ENCODE peak calls at places on chromosomes 11 and 22, in eight cellular contexts. L, B, A, X, F, D, M and T are unnamed samples.

GRCh38 chr11:115665958-115666357 is 161.7 kb upstream of the CADM1 start:
- DNase-seq in L (no peak), B (no peak), A (no peak), X (no peak), F (no peak), D (peak), M (no peak), T (no peak)

GRCh38 chr22:23149743-23150238 is 4.5 kb downstream of the RAB36 start:
- DNase-seq in L (no peak), B (no peak), A (no peak), X (peak), F (no peak), D (no peak), M (no peak), T (no peak)

GRCh38 chr22:25082096-25082495 is 117.6 kb upstream of the CRYBB3 start:
- DNase-seq in L (no peak), B (no peak), A (no peak), X (no peak), F (no peak), D (no peak), M (no peak), T (no peak)

GRCh38 chr11:113447621-113448310 is 27.4 kb downstream of the DRD2 start:
- DNase-seq in L (no peak), B (no peak), A (no peak), X (no peak), F (no peak), D (no peak), M (no peak), T (no peak)

GRCh38 chr11:3626250-3626960 is 15.4 kb downstream of the ART5 start:
- DNase-seq in L (no peak), B (no peak), A (no peak), X (no peak), F (no peak), D (peak), M (peak), T (no peak)

GRCh38 chr22:34308101-34308500 is 387.8 kb upstream of the LARGE1 start:
- DNase-seq in L (no peak), B (no peak), A (no peak), X (no peak), F (no peak), D (no peak), M (peak), T (no peak)

GRCh38 chr22:40806711-40807110 is 12.4 kb downstream of the SLC25A17 start:
- DNase-seq in L (no peak), B (no peak), A (no peak), X (no peak), F (no peak), D (no peak), M (no peak), T (no peak)

GRCh38 chr11:103714246-103714645 is 322.2 kb upstream of the DDI1 start:
- DNase-seq in L (no peak), B (no peak), A (peak), X (no peak), F (no peak), D (no peak), M (no peak), T (no peak)

GRCh38 chr11:125123947-125124633 is 12.7 kb upstream of the TMEM218 start:
- DNase-seq in L (no peak), B (no peak), A (peak), X (peak), F (peak), D (no peak), M (peak), T (no peak)

GRCh38 chr11:9138612-9139579 is 47.5 kb upstream of the SCUBE2 start:
- DNase-seq in L (no peak), B (no peak), A (peak), X (no peak), F (peak), D (no peak), M (no peak), T (no peak)

GRCh38 chr11:133443361-133443760 is 88.9 kb downstream of the OPCML start:
- DNase-seq in L (no peak), B (no peak), A (no peak), X (no peak), F (no peak), D (no peak), M (no peak), T (no peak)

GRCh38 chr11:125625225-125625593 is 246 bp downstream of the CHEK1 start:
- DNase-seq in L (no peak), B (no peak), A (no peak), X (no peak), F (no peak), D (no peak), M (no peak), T (no peak)

GRCh38 chr22:28023774-28024173 is 104.7 kb upstream of the PITPNB start:
- DNase-seq in L (peak), B (no peak), A (no peak), X (no peak), F (no peak), D (peak), M (peak), T (no peak)

GRCh38 chr11:46105134-46105628 is 16.1 kb downstream of the PHF21A start:
- DNase-seq in L (no peak), B (no peak), A (no peak), X (no peak), F (no peak), D (no peak), M (no peak), T (no peak)

GRCh38 chr11:66465371-66466224 is 1.1 kb upstream of the PELI3 start:
- DNase-seq in L (no peak), B (no peak), A (peak), X (peak), F (no peak), D (no peak), M (no peak), T (no peak)

GRCh38 chr11:60756307-60757032 is at the start of gene MS4A15:
- DNase-seq in L (no peak), B (no peak), A (peak), X (no peak), F (peak), D (no peak), M (no peak), T (no peak)

GRCh38 chr22:38083931-38084631 is at the start of gene SLC16A8:
- DNase-seq in L (no peak), B (no peak), A (no peak), X (peak), F (no peak), D (no peak), M (no peak), T (no peak)

GRCh38 chr11:77189588-77190210 is 61.7 kb downstream of the MYO7A start:
- DNase-seq in L (no peak), B (no peak), A (no peak), X (peak), F (no peak), D (no peak), M (no peak), T (no peak)

GRCh38 chr11:70736461-70736860 is 338.1 kb downstream of the CTTN start:
- DNase-seq in L (no peak), B (no peak), A (no peak), X (peak), F (no peak), D (no peak), M (no peak), T (no peak)

GRCh38 chr11:62804310-62805043 is 763 bp downstream of the NXF1 start:
- DNase-seq in L (no peak), B (no peak), A (peak), X (peak), F (no peak), D (no peak), M (no peak), T (no peak)

GRCh38 chr11:419248-420005 is 4.6 kb upstream of the SIGIRR start:
- DNase-seq in L (peak), B (no peak), A (no peak), X (no peak), F (no peak), D (no peak), M (no peak), T (peak)

GRCh38 chr11:79244805-79245197 is 196.0 kb downstream of the TENM4 start:
- DNase-seq in L (no peak), B (no peak), A (no peak), X (no peak), F (no peak), D (no peak), M (no peak), T (no peak)

GRCh38 chr22:22918297-22918965 is 30.8 kb downstream of the IGLL5 start:
- DNase-seq in L (no peak), B (no peak), A (no peak), X (no peak), F (no peak), D (no peak), M (no peak), T (no peak)

GRCh38 chr22:36453855-36454378 is 27.5 kb downstream of the TXN2 start:
- DNase-seq in L (no peak), B (no peak), A (no peak), X (no peak), F (no peak), D (no peak), M (no peak), T (no peak)

GRCh38 chr11:29518389-29519174 is 498.2 kb downstream of the KCNA4 start:
- DNase-seq in L (no peak), B (no peak), A (no peak), X (no peak), F (no peak), D (no peak), M (no peak), T (no peak)

GRCh38 chr11:131845255-131845654 is 474.8 kb downstream of the NTM start:
- DNase-seq in L (no peak), B (no peak), A (no peak), X (no peak), F (no peak), D (no peak), M (no peak), T (no peak)

GRCh38 chr11:115674176-115674575 is 170.0 kb upstream of the CADM1 start:
- DNase-seq in L (no peak), B (no peak), A (no peak), X (no peak), F (no peak), D (peak), M (no peak), T (no peak)

GRCh38 chr11:93370260-93370659 is 39.7 kb downstream of the DEUP1 start:
- DNase-seq in L (no peak), B (no peak), A (no peak), X (no peak), F (no peak), D (no peak), M (no peak), T (no peak)

GRCh38 chr11:123233280-123233977 is 38.4 kb upstream of the CLMP start:
- DNase-seq in L (no peak), B (no peak), A (no peak), X (no peak), F (no peak), D (no peak), M (no peak), T (no peak)

GRCh38 chr22:39457546-39458442 is 982 bp downstream of the MGAT3 start:
- DNase-seq in L (no peak), B (no peak), A (no peak), X (no peak), F (no peak), D (no peak), M (no peak), T (peak)

GRCh38 chr11:47387944-47388696 is 9.8 kb upstream of the SPI1 start:
- DNase-seq in L (no peak), B (no peak), A (no peak), X (no peak), F (no peak), D (no peak), M (no peak), T (no peak)

GRCh38 chr22:39416319-39416718 is 16.7 kb downstream of the TAB1 start:
- DNase-seq in L (no peak), B (no peak), A (peak), X (peak), F (no peak), D (no peak), M (no peak), T (no peak)

GRCh38 chr11:22703561-22703960 is 37.1 kb downstream of the GAS2 start:
- DNase-seq in L (no peak), B (no peak), A (peak), X (no peak), F (no peak), D (no peak), M (no peak), T (no peak)

GRCh38 chr11:613369-613968 is 2.3 kb downstream of the IRF7 start:
- DNase-seq in L (peak), B (peak), A (peak), X (peak), F (peak), D (no peak), M (peak), T (no peak)

GRCh38 chr11:68253682-68254081 is 18.1 kb downstream of the C11orf24 start:
- DNase-seq in L (no peak), B (no peak), A (no peak), X (no peak), F (no peak), D (no peak), M (no peak), T (no peak)

GRCh38 chr11:8794677-8795103 is 112.1 kb downstream of the RPL27A start:
- DNase-seq in L (no peak), B (no peak), A (no peak), X (no peak), F (no peak), D (no peak), M (no peak), T (no peak)

GRCh38 chr22:20852076-20852475 is 6.5 kb downstream of the PI4KA start:
- DNase-seq in L (no peak), B (no peak), A (no peak), X (no peak), F (no peak), D (no peak), M (no peak), T (no peak)

GRCh38 chr22:17754233-17754925 is 19.9 kb downstream of the BID start:
- DNase-seq in L (no peak), B (no peak), A (no peak), X (no peak), F (no peak), D (no peak), M (no peak), T (no peak)
- TF ChIP-seq CTCF in L (peak), B (peak), A (no peak), X (peak), F (no peak), D (no peak), M (peak), T (no peak)

GRCh38 chr11:120324932-120325810 is at the start of gene TLCD5:
- DNase-seq in L (no peak), B (no peak), A (peak), X (peak), F (peak), D (peak), M (peak), T (peak)
- TF ChIP-seq CTCF in L (no peak), B (no peak), A (peak), X (no peak), F (peak), D (no peak), M (peak), T (no peak)

GRCh38 chr11:121452609-121453150 is at the start of gene SORL1-AS1:
- DNase-seq in L (peak), B (peak), A (no peak), X (no peak), F (peak), D (no peak), M (no peak), T (no peak)
- TF ChIP-seq CTCF in L (peak), B (peak), A (no peak), X (no peak), F (no peak), D (no peak), M (no peak), T (no peak)

DNA sequence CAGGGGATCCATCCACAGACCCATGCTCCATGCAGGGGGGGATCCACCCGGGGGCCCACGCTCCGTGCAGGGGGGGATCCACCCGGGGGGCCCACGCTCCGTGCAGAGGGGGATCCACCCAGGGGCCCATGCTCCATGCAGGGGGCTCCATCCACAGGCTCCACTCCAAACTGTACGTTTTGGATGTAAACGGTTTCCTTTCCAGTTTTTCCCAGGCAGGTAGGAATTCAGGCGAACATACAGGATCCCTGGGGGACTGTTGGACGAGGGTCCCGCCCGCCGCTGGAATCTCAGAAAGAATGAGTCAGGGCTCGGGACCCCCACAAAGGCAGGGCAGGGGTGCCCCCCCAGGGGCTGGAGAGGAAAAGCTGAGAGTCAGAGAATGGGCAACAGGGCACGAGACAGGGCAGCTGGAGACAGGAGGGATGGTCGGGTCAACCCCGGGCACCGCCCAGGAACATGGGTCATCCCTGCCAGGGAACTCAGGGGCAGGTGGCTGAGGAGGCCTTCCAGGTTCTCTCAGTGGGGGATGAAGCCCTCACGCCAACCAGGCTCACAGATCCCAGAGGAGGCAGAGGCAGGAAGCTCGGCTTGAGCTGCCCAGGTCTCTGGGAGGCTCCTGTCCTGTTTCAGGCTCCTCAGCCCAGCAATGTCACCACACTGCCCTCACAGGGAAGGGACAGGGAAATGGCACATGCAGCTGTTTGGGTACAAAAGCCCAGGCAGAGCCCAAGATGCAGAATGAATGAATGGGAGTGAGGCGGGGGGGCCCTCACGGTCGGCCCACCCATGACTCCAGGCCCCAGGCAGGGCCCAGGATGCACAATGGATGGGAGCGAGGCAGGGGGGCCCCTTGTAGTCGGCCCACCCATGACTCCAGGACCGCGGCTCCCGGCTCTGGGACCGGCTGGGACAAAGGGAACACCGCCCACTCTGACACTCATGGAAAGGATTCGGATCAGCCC is 200.2 kb downstream of the BRD1 start:
- DNase-seq in L (no peak), B (no peak), A (no peak), X (peak), F (no peak), D (no peak), M (no peak), T (no peak)
- TF ChIP-seq CTCF in L (no peak), B (no peak), A (no peak), X (no peak), F (no peak), D (no peak), M (no peak), T (no peak)

GRCh38 chr11:33706546-33706945 is 5.9 kb upstream of the C11orf91 start:
- DNase-seq in L (no peak), B (no peak), A (peak), X (no peak), F (no peak), D (no peak), M (no peak), T (no peak)

GRCh38 chr11:33703234-33703633 is 2.6 kb upstream of the C11orf91 start:
- DNase-seq in L (no peak), B (no peak), A (peak), X (no peak), F (no peak), D (no peak), M (no peak), T (no peak)

GRCh38 chr11:33706961-33707360 is 6.3 kb upstream of the C11orf91 start:
- DNase-seq in L (no peak), B (no peak), A (no peak), X (no peak), F (no peak), D (no peak), M (no peak), T (no peak)

GRCh38 chr11:33703771-33704170 is 3.1 kb upstream of the C11orf91 start:
- DNase-seq in L (no peak), B (no peak), A (peak), X (peak), F (no peak), D (no peak), M (no peak), T (no peak)

GRCh38 chr11:33704240-33705002 is 3.8 kb upstream of the C11orf91 start:
- DNase-seq in L (no peak), B (no peak), A (peak), X (no peak), F (no peak), D (no peak), M (no peak), T (no peak)
- TF ChIP-seq CTCF in L (no peak), B (no peak), A (peak), X (no peak), F (no peak), D (no peak), M (peak), T (no peak)

GRCh38 chr11:73734996-73735395 is 25.9 kb downstream of the RAB6A start:
- DNase-seq in L (no peak), B (no peak), A (no peak), X (no peak), F (no peak), D (no peak), M (no peak), T (no peak)

GRCh38 chr11:73728000-73728399 is 32.9 kb downstream of the RAB6A start:
- DNase-seq in L (no peak), B (no peak), A (no peak), X (no peak), F (no peak), D (no peak), M (no peak), T (no peak)

GRCh38 chr11:73726825-73727224 is 34.0 kb downstream of the RAB6A start:
- DNase-seq in L (no peak), B (no peak), A (no peak), X (no peak), F (no peak), D (no peak), M (no peak), T (no peak)

DNA sequence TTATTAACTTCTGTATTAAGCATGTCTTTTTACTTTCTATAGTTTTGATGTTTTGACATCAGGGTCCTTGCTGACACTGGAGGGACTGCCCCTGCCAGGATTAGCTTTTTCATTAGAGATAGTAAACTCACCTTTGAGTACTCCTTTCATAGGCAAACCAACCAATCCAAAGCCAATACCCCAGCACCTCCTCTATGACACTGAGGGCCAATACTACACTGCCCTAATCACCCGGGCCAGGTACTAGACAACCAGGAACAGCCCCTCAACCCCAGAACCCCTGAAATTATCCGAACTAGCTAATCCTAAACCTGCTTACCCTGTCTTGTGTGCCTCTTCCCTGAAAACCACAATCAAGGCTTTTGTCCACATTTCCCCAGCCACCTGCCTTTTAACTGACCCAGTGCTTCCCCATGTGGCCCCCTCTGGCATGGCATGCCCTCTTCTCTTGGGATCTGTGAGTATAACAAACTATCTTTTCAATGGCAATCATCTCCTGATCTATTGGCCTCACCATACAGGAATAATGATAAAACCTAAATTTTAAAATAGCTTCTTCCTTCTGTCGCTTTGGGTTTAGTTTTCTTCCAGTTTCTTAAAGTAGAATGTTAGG is 31.2 kb downstream of the RAB6A start:
- DNase-seq in L (no peak), B (no peak), A (no peak), X (no peak), F (peak), D (no peak), M (no peak), T (no peak)
- TF ChIP-seq CTCF in L (peak), B (no peak), A (peak), X (peak), F (no peak), D (no peak), M (peak), T (no peak)

GRCh38 chr22:49023161-49023878 is 804.4 kb downstream of the BRD1 start:
- DNase-seq in L (no peak), B (no peak), A (no peak), X (peak), F (no peak), D (peak), M (no peak), T (no peak)

GRCh38 chr22:49025791-49026475 is 801.7 kb downstream of the BRD1 start:
- DNase-seq in L (no peak), B (no peak), A (no peak), X (peak), F (no peak), D (peak), M (no peak), T (no peak)

GRCh38 chr22:49023879-49024774 is 803.5 kb downstream of the BRD1 start:
- DNase-seq in L (no peak), B (no peak), A (no peak), X (peak), F (no peak), D (peak), M (no peak), T (no peak)

GRCh38 chr22:49026476-49027121 is 801.1 kb downstream of the BRD1 start:
- DNase-seq in L (no peak), B (no peak), A (no peak), X (peak), F (peak), D (no peak), M (no peak), T (no peak)

GRCh38 chr22:49024775-49025440 is 802.8 kb downstream of the BRD1 start:
- DNase-seq in L (no peak), B (no peak), A (no peak), X (peak), F (no peak), D (peak), M (no peak), T (no peak)
- TF ChIP-seq CTCF in L (no peak), B (no peak), A (no peak), X (no peak), F (no peak), D (no peak), M (no peak), T (no peak)

GRCh38 chr11:12288934-12289666 is 88.3 kb upstream of the PARVA start:
- DNase-seq in L (no peak), B (no peak), A (no peak), X (peak), F (no peak), D (no peak), M (no peak), T (no peak)
- TF ChIP-seq CTCF in L (no peak), B (peak), A (no peak), X (no peak), F (peak), D (no peak), M (no peak), T (no peak)